ENCODE peak calls at places on chromosomes 13 and 19, in five cellular contexts. One of them, this sample, is unnamed.

GRCh38 chr13:74574964-74575728 is 440.9 kb upstream of the KLF12 start:
- DNase-seq in OCI-LY7: no peak
- DNase-seq in AG04450: no peak
- DNase-seq in cardiac muscle cell: peak
- DNase-seq in fibroblast of pulmonary artery: no peak
- DNase-seq in this sample: no peak

GRCh38 chr13:97975280-97975850 is 21.9 kb downstream of the IPO5 start:
- DNase-seq in OCI-LY7: no peak
- DNase-seq in AG04450: no peak
- DNase-seq in cardiac muscle cell: no peak
- DNase-seq in fibroblast of pulmonary artery: no peak
- DNase-seq in this sample: no peak

GRCh38 chr13:75181906-75182305 is 300.1 kb downstream of the TBC1D4 start:
- DNase-seq in OCI-LY7: no peak
- DNase-seq in AG04450: peak
- DNase-seq in cardiac muscle cell: peak
- DNase-seq in fibroblast of pulmonary artery: peak
- DNase-seq in this sample: no peak

GRCh38 chr19:16714702-16715294 is 4.8 kb upstream of the NWD1 start:
- DNase-seq in OCI-LY7: peak
- DNase-seq in AG04450: no peak
- DNase-seq in cardiac muscle cell: peak
- DNase-seq in fibroblast of pulmonary artery: peak
- DNase-seq in this sample: no peak

GRCh38 chr13:84609716-84610115 is 727.4 kb upstream of the SLITRK1 start:
- DNase-seq in OCI-LY7: no peak
- DNase-seq in AG04450: peak
- DNase-seq in cardiac muscle cell: peak
- DNase-seq in fibroblast of pulmonary artery: peak
- DNase-seq in this sample: no peak

GRCh38 chr19:42386974-42387707 is 3.0 kb downstream of the CNFN start:
- DNase-seq in OCI-LY7: peak
- DNase-seq in AG04450: no peak
- DNase-seq in cardiac muscle cell: peak
- DNase-seq in fibroblast of pulmonary artery: peak
- DNase-seq in this sample: no peak

GRCh38 chr13:98348476-98348875 is 171.4 kb upstream of the RNF113B start:
- DNase-seq in OCI-LY7: no peak
- DNase-seq in AG04450: no peak
- DNase-seq in cardiac muscle cell: no peak
- DNase-seq in fibroblast of pulmonary artery: no peak
- DNase-seq in this sample: no peak

GRCh38 chr19:13506550-13506878 is 235 bp upstream of the CACNA1A start:
- DNase-seq in OCI-LY7: no peak
- DNase-seq in AG04450: peak
- DNase-seq in cardiac muscle cell: peak
- DNase-seq in fibroblast of pulmonary artery: no peak
- DNase-seq in this sample: no peak

GRCh38 chr19:571127-571974 is 1.0 kb upstream of the BSG start:
- DNase-seq in OCI-LY7: peak
- DNase-seq in AG04450: no peak
- DNase-seq in cardiac muscle cell: peak
- DNase-seq in fibroblast of pulmonary artery: peak
- DNase-seq in this sample: no peak

GRCh38 chr13:94478913-94479312 is 569 bp downstream of the DCT start:
- DNase-seq in OCI-LY7: no peak
- DNase-seq in AG04450: no peak
- DNase-seq in cardiac muscle cell: no peak
- DNase-seq in fibroblast of pulmonary artery: no peak
- DNase-seq in this sample: no peak

GRCh38 chr13:81106348-81106747 is 765.4 kb upstream of the SPRY2 start:
- DNase-seq in OCI-LY7: no peak
- DNase-seq in AG04450: no peak
- DNase-seq in cardiac muscle cell: no peak
- DNase-seq in fibroblast of pulmonary artery: no peak
- DNase-seq in this sample: no peak

GRCh38 chr19:48961051-48961649 is 4.0 kb upstream of the FTL start:
- DNase-seq in OCI-LY7: no peak
- DNase-seq in AG04450: no peak
- DNase-seq in cardiac muscle cell: no peak
- DNase-seq in fibroblast of pulmonary artery: no peak
- DNase-seq in this sample: no peak

GRCh38 chr13:74136089-74136658 is 2.0 kb upstream of the KLF12 start:
- DNase-seq in OCI-LY7: peak
- DNase-seq in AG04450: no peak
- DNase-seq in cardiac muscle cell: peak
- DNase-seq in fibroblast of pulmonary artery: peak
- DNase-seq in this sample: no peak

GRCh38 chr13:89869312-89869711 is 1478.2 kb upstream of the MIR17HG start:
- DNase-seq in OCI-LY7: no peak
- DNase-seq in AG04450: no peak
- DNase-seq in cardiac muscle cell: no peak
- DNase-seq in fibroblast of pulmonary artery: no peak
- DNase-seq in this sample: no peak

DNA sequence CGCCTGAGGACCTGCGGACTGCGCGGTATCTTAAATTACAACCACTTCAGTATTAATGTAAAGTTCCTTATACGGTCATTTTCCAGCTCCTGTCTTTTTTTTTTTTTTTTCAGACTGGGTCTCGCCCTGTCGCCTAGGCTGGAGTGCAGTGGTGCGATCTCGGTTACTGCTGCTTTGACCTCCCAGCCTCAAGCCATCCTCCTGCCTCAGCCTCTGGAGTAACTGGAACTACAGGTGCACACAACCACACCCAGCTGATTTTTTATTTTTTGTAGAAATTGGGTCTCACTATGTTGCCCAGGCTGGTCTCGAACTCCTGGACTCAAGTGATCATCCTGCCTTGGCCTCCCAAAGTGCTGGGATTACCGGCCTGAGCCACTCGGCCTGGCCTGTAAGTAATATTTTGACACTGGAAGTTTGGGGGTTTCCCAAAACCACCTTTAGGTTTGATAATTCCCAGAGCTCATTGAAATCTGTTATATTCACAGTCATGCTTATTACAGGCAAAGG is 406 bp upstream of the EID2B start:
- DNase-seq in OCI-LY7: no peak
- DNase-seq in AG04450: no peak
- DNase-seq in cardiac muscle cell: no peak
- DNase-seq in fibroblast of pulmonary artery: no peak
- DNase-seq in this sample: no peak
- TF ChIP-seq CTCF in OCI-LY7: peak
- TF ChIP-seq CTCF in AG04450: no peak
- TF ChIP-seq CTCF in cardiac muscle cell: no peak
- TF ChIP-seq CTCF in fibroblast of pulmonary artery: no peak
- TF ChIP-seq CTCF in this sample: no peak

DNA sequence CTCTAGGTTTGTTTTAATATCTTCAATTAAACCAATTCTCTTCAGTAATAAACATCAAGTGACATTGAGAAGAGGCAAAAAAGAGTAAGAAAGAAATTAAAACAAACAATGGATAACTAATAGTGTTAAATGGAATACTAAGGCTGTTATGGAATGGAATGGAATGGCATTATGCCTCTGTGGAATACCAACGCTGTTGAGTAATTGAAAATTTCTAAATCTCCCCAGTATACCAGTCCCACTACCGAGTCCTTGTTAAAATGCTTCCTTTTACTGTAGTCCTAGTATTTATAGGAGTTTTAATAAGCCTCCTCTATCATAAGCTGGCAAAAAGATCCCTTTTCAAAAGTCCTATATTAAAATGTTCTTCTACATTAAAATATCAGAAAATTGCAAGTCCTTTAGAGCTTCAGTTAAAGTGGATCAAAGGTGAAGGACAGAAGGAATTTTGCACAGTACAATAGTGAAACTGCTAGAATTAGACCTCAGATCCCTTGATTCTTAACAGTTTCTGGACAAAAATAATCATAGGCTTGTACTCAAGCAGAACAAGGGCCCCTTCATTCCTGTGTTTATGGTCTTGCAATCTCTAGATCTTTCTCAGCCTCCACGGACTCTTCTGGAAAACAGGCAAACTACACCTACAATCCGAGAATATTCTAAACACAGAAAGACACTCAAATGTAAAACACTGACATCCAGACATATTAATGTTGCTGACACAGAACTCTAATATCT is 128.2 kb downstream of the PCDH9 start:
- DNase-seq in OCI-LY7: no peak
- DNase-seq in AG04450: no peak
- DNase-seq in cardiac muscle cell: no peak
- DNase-seq in fibroblast of pulmonary artery: no peak
- DNase-seq in this sample: no peak
- H3K4me3 ChIP-seq in OCI-LY7: no peak
- H3K4me3 ChIP-seq in AG04450: no peak
- H3K4me3 ChIP-seq in cardiac muscle cell: no peak
- H3K4me3 ChIP-seq in fibroblast of pulmonary artery: no peak
- H3K4me3 ChIP-seq in this sample: no peak

DNA sequence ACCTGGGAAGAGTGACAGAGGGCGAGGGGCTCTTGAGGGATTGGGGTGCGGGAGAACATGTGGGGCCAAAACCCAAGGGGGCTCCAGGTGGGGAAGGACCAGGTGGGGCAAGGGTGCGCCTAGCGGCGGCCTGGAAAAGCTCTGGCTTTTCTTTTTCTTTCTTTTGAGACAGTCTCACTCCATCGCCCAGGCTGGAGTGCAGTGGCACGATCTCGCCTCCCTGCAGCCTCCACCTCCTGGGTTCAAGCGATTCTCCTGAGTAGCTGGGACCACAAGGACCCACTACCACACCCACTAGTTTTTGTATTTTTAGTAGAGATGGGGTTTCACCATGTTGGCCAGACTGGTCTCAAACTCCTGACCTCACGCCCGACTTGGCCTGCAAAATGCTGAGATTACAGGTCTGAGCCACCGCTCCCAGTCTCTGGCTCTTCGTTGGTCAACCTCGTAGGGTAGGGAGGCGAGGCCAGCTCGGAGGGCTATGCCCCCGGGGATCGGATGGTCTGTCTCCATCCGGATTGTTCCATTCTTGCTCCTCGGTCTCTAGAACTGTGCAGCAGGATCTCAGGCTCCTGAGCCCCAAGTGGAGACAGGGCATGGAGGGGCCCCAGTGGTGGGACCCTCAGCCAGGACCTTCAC is 3.7 kb downstream of the GADD45B start:
- DNase-seq in OCI-LY7: peak
- DNase-seq in AG04450: no peak
- DNase-seq in cardiac muscle cell: no peak
- DNase-seq in fibroblast of pulmonary artery: peak
- DNase-seq in this sample: no peak
- TF ChIP-seq CTCF in OCI-LY7: peak
- TF ChIP-seq CTCF in AG04450: no peak
- TF ChIP-seq CTCF in cardiac muscle cell: no peak
- TF ChIP-seq CTCF in fibroblast of pulmonary artery: peak
- TF ChIP-seq CTCF in this sample: peak

DNA sequence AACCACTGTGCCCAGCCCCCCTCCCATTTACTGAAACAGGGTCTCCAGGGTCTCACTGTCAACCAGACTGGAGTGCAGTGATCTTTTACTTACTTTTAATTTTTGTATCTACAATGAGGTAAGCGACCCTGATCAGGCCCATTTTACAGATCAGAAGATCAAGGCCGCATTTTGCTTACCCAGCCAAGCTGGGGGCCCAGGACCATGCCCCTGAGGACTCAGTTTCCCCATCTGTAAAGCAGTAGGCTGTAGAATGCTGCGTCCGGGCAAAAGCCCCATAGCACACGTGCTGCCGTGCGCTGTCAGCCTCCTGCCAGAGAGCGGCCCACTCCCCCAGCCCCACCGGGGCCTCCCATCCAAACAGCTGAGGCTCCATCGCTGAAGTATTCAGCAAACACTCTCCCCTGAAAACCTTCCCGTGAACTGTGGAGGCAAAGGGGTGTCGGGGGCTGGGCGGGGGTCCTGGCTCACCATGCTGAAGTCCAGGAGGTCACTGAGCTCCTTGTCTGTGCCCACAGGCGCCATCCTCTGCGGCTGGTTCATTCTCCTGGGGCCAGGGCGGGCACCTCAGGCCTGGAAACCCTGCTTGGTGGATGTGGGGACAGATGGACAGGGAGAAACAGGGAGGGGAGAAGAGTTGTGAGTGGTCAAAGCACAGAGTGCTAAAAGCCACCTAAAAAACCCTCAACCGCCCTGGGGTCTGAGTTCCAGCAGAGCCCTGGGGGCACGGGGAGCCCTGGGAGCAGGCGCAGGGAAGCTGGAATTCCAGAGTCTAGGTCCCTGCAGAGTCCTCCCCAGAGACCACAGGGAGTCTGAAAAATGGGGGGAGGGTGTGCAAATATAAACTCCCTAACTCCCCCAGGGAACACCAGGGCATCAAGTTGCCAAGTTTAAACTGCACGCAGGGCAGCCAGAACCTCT is 2.4 kb downstream of the TCF3 start:
- DNase-seq in OCI-LY7: no peak
- DNase-seq in AG04450: no peak
- DNase-seq in cardiac muscle cell: no peak
- DNase-seq in fibroblast of pulmonary artery: no peak
- DNase-seq in this sample: no peak
- H3K4me3 ChIP-seq in OCI-LY7: peak
- H3K4me3 ChIP-seq in AG04450: peak
- H3K4me3 ChIP-seq in cardiac muscle cell: peak
- H3K4me3 ChIP-seq in fibroblast of pulmonary artery: peak
- H3K4me3 ChIP-seq in this sample: peak

GRCh38 chr13:112101360-112101930 is 34.5 kb downstream of the SOX1 start:
- DNase-seq in OCI-LY7: no peak
- DNase-seq in AG04450: no peak
- DNase-seq in cardiac muscle cell: no peak
- DNase-seq in fibroblast of pulmonary artery: no peak
- DNase-seq in this sample: no peak
- TF ChIP-seq CTCF in OCI-LY7: no peak
- TF ChIP-seq CTCF in AG04450: no peak
- TF ChIP-seq CTCF in cardiac muscle cell: no peak
- TF ChIP-seq CTCF in fibroblast of pulmonary artery: no peak
- TF ChIP-seq CTCF in this sample: no peak

GRCh38 chr19:33441828-33442227 is 68.3 kb downstream of the CEBPG start:
- DNase-seq in OCI-LY7: no peak
- DNase-seq in AG04450: no peak
- DNase-seq in cardiac muscle cell: no peak
- DNase-seq in fibroblast of pulmonary artery: no peak
- DNase-seq in this sample: no peak
- H3K4me3 ChIP-seq in OCI-LY7: no peak
- H3K4me3 ChIP-seq in AG04450: no peak
- H3K4me3 ChIP-seq in cardiac muscle cell: no peak
- H3K4me3 ChIP-seq in fibroblast of pulmonary artery: no peak
- H3K4me3 ChIP-seq in this sample: no peak